ENCODE peak calls at places on chromosomes 7 and 10, in six cellular contexts. One of them, this sample, is unnamed.

GRCh38 chr7:142440219-142441073 is 182.6 kb upstream of the PRSS58 start:
- DNase-seq in K562: no peak
- DNase-seq in HepG2: peak
- DNase-seq in HCT116: peak
- DNase-seq in GM12878: no peak
- DNase-seq in SK-N-SH: no peak
- DNase-seq in this sample: no peak

GRCh38 chr7:43784030-43785001 is 25.8 kb downstream of the BLVRA start:
- DNase-seq in HepG2: no peak
- DNase-seq in SK-N-SH: no peak
- DNase-seq in GM12878: peak
- DNase-seq in K562: no peak
- DNase-seq in HCT116: no peak
- DNase-seq in this sample: no peak

GRCh38 chr7:129825005-129825553 is 127.7 kb downstream of the UBE2H start:
- DNase-seq in K562: peak
- DNase-seq in HCT116: peak
- DNase-seq in HepG2: peak
- DNase-seq in SK-N-SH: peak
- DNase-seq in GM12878: no peak
- DNase-seq in this sample: peak

GRCh38 chr7:156169474-156170370 is 357.5 kb upstream of the SHH start:
- DNase-seq in SK-N-SH: no peak
- DNase-seq in HCT116: no peak
- DNase-seq in GM12878: no peak
- DNase-seq in HepG2: no peak
- DNase-seq in K562: no peak
- DNase-seq in this sample: no peak

GRCh38 chr10:96642973-96643372 is 56.2 kb upstream of the TM9SF3 start:
- DNase-seq in HepG2: peak
- DNase-seq in K562: peak
- DNase-seq in SK-N-SH: peak
- DNase-seq in GM12878: no peak
- DNase-seq in HCT116: peak
- DNase-seq in this sample: peak

GRCh38 chr10:101260764-101261341 is 31.6 kb upstream of the LBX1 start:
- DNase-seq in K562: no peak
- DNase-seq in HepG2: no peak
- DNase-seq in GM12878: no peak
- DNase-seq in SK-N-SH: no peak
- DNase-seq in HCT116: no peak
- DNase-seq in this sample: no peak

GRCh38 chr10:80714566-80714965 is 176.9 kb downstream of the SH2D4B start:
- DNase-seq in HCT116: no peak
- DNase-seq in SK-N-SH: no peak
- DNase-seq in K562: no peak
- DNase-seq in HepG2: no peak
- DNase-seq in GM12878: no peak
- DNase-seq in this sample: no peak

GRCh38 chr10:120948889-120949382 is 97.8 kb downstream of the WDR11 start:
- DNase-seq in SK-N-SH: peak
- DNase-seq in GM12878: no peak
- DNase-seq in K562: peak
- DNase-seq in HCT116: peak
- DNase-seq in HepG2: peak
- DNase-seq in this sample: no peak

GRCh38 chr7:159070422-159071148 is 74.1 kb downstream of the VIPR2 start:
- DNase-seq in HCT116: no peak
- DNase-seq in SK-N-SH: no peak
- DNase-seq in HepG2: no peak
- DNase-seq in K562: no peak
- DNase-seq in GM12878: no peak
- DNase-seq in this sample: no peak

GRCh38 chr7:148330822-148331221 is 259.7 kb upstream of the C7orf33 start:
- DNase-seq in K562: no peak
- DNase-seq in GM12878: no peak
- DNase-seq in SK-N-SH: no peak
- DNase-seq in HCT116: no peak
- DNase-seq in HepG2: no peak
- DNase-seq in this sample: no peak

GRCh38 chr7:657565-658119 is 68.9 kb upstream of the DNAAF5 start:
- DNase-seq in GM12878: no peak
- DNase-seq in HepG2: no peak
- DNase-seq in SK-N-SH: no peak
- DNase-seq in HCT116: no peak
- DNase-seq in K562: no peak
- DNase-seq in this sample: no peak

DNA sequence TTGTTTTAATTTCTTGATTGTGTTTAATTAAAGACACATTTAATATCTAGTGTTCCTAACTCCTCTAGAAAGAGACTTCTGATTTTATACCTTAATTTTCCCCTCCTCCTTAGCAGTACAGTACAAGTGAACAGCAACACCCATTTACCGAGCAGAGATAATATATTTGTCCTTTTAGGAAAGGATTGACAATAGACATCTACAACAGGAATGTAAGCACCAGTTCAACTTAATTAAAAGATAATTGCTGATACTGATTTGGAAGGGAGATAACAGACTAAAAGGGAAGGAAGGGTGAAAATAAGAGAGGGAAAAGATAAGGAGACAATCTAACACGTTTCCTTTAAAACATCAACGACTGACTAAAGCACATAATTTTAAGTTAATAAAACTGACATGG is 119.3 kb downstream of the SRPK2 start:
- DNase-seq in GM12878: no peak
- DNase-seq in HepG2: no peak
- DNase-seq in SK-N-SH: no peak
- DNase-seq in K562: no peak
- DNase-seq in HCT116: no peak
- DNase-seq in this sample: no peak
- TF ChIP-seq MAX in GM12878: no peak
- TF ChIP-seq MAX in HepG2: no peak
- TF ChIP-seq MAX in SK-N-SH: no peak
- TF ChIP-seq MAX in K562: no peak
- TF ChIP-seq MAX in HCT116: no peak
- TF ChIP-seq MAX in this sample: no peak

GRCh38 chr10:46285300-46285699 is 1.5 kb upstream of the ANTXRL start:
- DNase-seq in SK-N-SH: no peak
- DNase-seq in GM12878: no peak
- DNase-seq in HCT116: no peak
- DNase-seq in HepG2: no peak
- DNase-seq in K562: no peak
- DNase-seq in this sample: no peak
- TF ChIP-seq REST in SK-N-SH: no peak
- TF ChIP-seq REST in GM12878: no peak
- TF ChIP-seq REST in HCT116: no peak
- TF ChIP-seq REST in HepG2: no peak
- TF ChIP-seq REST in K562: no peak
- TF ChIP-seq REST in this sample: no peak

GRCh38 chr10:5532618-5533097 is 7.9 kb downstream of the CALML3 start:
- DNase-seq in GM12878: no peak
- DNase-seq in HepG2: no peak
- DNase-seq in HCT116: no peak
- DNase-seq in K562: no peak
- DNase-seq in SK-N-SH: no peak
- DNase-seq in this sample: no peak

GRCh38 chr10:5533098-5533731 is 8.5 kb downstream of the CALML3 start:
- DNase-seq in K562: no peak
- DNase-seq in SK-N-SH: no peak
- DNase-seq in HepG2: no peak
- DNase-seq in GM12878: no peak
- DNase-seq in HCT116: no peak
- DNase-seq in this sample: no peak

GRCh38 chr10:5534051-5534821 is 9.5 kb downstream of the CALML3 start:
- DNase-seq in K562: no peak
- DNase-seq in SK-N-SH: no peak
- DNase-seq in HepG2: peak
- DNase-seq in GM12878: no peak
- DNase-seq in HCT116: no peak
- DNase-seq in this sample: no peak

GRCh38 chr10:5536486-5536885 is 11.7 kb downstream of the CALML3 start:
- DNase-seq in HepG2: no peak
- DNase-seq in K562: no peak
- DNase-seq in SK-N-SH: no peak
- DNase-seq in GM12878: no peak
- DNase-seq in HCT116: no peak
- DNase-seq in this sample: no peak

GRCh38 chr10:5534880-5535856 is 10.4 kb downstream of the CALML3 start:
- DNase-seq in HCT116: no peak
- DNase-seq in SK-N-SH: no peak
- DNase-seq in GM12878: no peak
- DNase-seq in HepG2: peak
- DNase-seq in K562: no peak
- DNase-seq in this sample: no peak
- TF ChIP-seq MAX in HCT116: no peak
- TF ChIP-seq MAX in SK-N-SH: no peak
- TF ChIP-seq MAX in GM12878: no peak
- TF ChIP-seq MAX in HepG2: no peak
- TF ChIP-seq MAX in K562: no peak
- TF ChIP-seq MAX in this sample: no peak

GRCh38 chr7:72539702-72540101 is 127.6 kb upstream of the CALN1 start:
- DNase-seq in HepG2: no peak
- DNase-seq in SK-N-SH: no peak
- DNase-seq in HCT116: no peak
- DNase-seq in GM12878: no peak
- DNase-seq in K562: no peak
- DNase-seq in this sample: no peak
- TF ChIP-seq REST in HepG2: no peak
- TF ChIP-seq REST in SK-N-SH: no peak
- TF ChIP-seq REST in HCT116: no peak
- TF ChIP-seq REST in GM12878: no peak
- TF ChIP-seq REST in K562: no peak
- TF ChIP-seq REST in this sample: no peak

GRCh38 chr7:75995996-75996395 is 1.6 kb upstream of the TMEM120A start:
- DNase-seq in K562: no peak
- DNase-seq in GM12878: no peak
- DNase-seq in SK-N-SH: no peak
- DNase-seq in HCT116: no peak
- DNase-seq in HepG2: no peak
- DNase-seq in this sample: no peak
- TF ChIP-seq MAX in K562: no peak
- TF ChIP-seq MAX in GM12878: no peak
- TF ChIP-seq MAX in SK-N-SH: no peak
- TF ChIP-seq MAX in HCT116: no peak
- TF ChIP-seq MAX in HepG2: no peak
- TF ChIP-seq MAX in this sample: no peak

This sample was measured in A549.